ENCODE peak calls at places on chromosomes 12 and 14, in seven cellular contexts. One of them, this sample, is unnamed.

GRCh38 chr14:59081680-59082079 is 106.8 kb upstream of the DAAM1 start:
- DNase-seq in GM23248: no peak
- DNase-seq in SK-N-SH: no peak
- DNase-seq in neural progenitor cell: no peak
- DNase-seq in OCI-LY7: no peak
- DNase-seq in PC-3: no peak
- DNase-seq in HCT116: no peak
- DNase-seq in this sample: no peak

GRCh38 chr12:25875661-25876060 is 82.8 kb upstream of the RASSF8 start:
- DNase-seq in GM23248: peak; percentile 40
- DNase-seq in SK-N-SH: no peak
- DNase-seq in neural progenitor cell: no peak
- DNase-seq in OCI-LY7: no peak
- DNase-seq in PC-3: no peak
- DNase-seq in HCT116: no peak
- DNase-seq in this sample: no peak

GRCh38 chr12:46450279-46450748 is 77.7 kb upstream of the SLC38A2 start:
- DNase-seq in GM23248: no peak
- DNase-seq in SK-N-SH: no peak
- DNase-seq in neural progenitor cell: no peak
- DNase-seq in OCI-LY7: no peak
- DNase-seq in PC-3: peak; percentile 65
- DNase-seq in HCT116: no peak
- DNase-seq in this sample: no peak

GRCh38 chr12:101612162-101612916 is 17.6 kb downstream of the MYBPC1 start:
- DNase-seq in GM23248: no peak
- DNase-seq in SK-N-SH: no peak
- DNase-seq in neural progenitor cell: no peak
- DNase-seq in OCI-LY7: no peak
- DNase-seq in PC-3: no peak
- DNase-seq in HCT116: no peak
- DNase-seq in this sample: no peak

GRCh38 chr14:23326491-23327332 is 5.5 kb downstream of the PABPN1 start:
- DNase-seq in GM23248: no peak
- DNase-seq in SK-N-SH: no peak
- DNase-seq in neural progenitor cell: no peak
- DNase-seq in OCI-LY7: no peak
- DNase-seq in PC-3: no peak
- DNase-seq in HCT116: no peak
- DNase-seq in this sample: no peak

GRCh38 chr12:50195832-50196231 is 28.7 kb upstream of the CERS5 start:
- DNase-seq in GM23248: peak; percentile 63
- DNase-seq in SK-N-SH: no peak
- DNase-seq in neural progenitor cell: no peak
- DNase-seq in OCI-LY7: no peak
- DNase-seq in PC-3: peak; percentile 49
- DNase-seq in HCT116: no peak
- DNase-seq in this sample: no peak

GRCh38 chr12:105961821-105962671 is 176.7 kb downstream of the NUAK1 start:
- DNase-seq in GM23248: peak; percentile 49
- DNase-seq in SK-N-SH: no peak
- DNase-seq in neural progenitor cell: no peak
- DNase-seq in OCI-LY7: no peak
- DNase-seq in PC-3: no peak
- DNase-seq in HCT116: no peak
- DNase-seq in this sample: no peak

GRCh38 chr14:100783630-100784321 is 42.1 kb upstream of the MEG3 start:
- DNase-seq in GM23248: no peak
- DNase-seq in SK-N-SH: peak; percentile 84
- DNase-seq in neural progenitor cell: peak; percentile 88
- DNase-seq in OCI-LY7: no peak
- DNase-seq in PC-3: no peak
- DNase-seq in HCT116: no peak
- DNase-seq in this sample: no peak

GRCh38 chr12:119693006-119693405 is 25.1 kb downstream of the PRKAB1 start:
- DNase-seq in GM23248: peak; percentile 86
- DNase-seq in SK-N-SH: peak; percentile 58
- DNase-seq in neural progenitor cell: no peak
- DNase-seq in OCI-LY7: no peak
- DNase-seq in PC-3: peak; percentile 98
- DNase-seq in HCT116: no peak
- DNase-seq in this sample: peak; percentile 85

GRCh38 chr12:50231346-50231745 is 52.0 kb downstream of the LIMA1 start:
- DNase-seq in GM23248: no peak
- DNase-seq in SK-N-SH: no peak
- DNase-seq in neural progenitor cell: no peak
- DNase-seq in OCI-LY7: no peak
- DNase-seq in PC-3: no peak
- DNase-seq in HCT116: no peak
- DNase-seq in this sample: no peak

GRCh38 chr14:74720526-74720925 is 7.6 kb downstream of the FCF1 start:
- DNase-seq in GM23248: peak; percentile 56
- DNase-seq in SK-N-SH: no peak
- DNase-seq in neural progenitor cell: no peak
- DNase-seq in OCI-LY7: no peak
- DNase-seq in PC-3: no peak
- DNase-seq in HCT116: no peak
- DNase-seq in this sample: no peak

GRCh38 chr12:132568826-132569480 is 41.4 kb downstream of the LRCOL1 start:
- DNase-seq in GM23248: no peak
- DNase-seq in SK-N-SH: no peak
- DNase-seq in neural progenitor cell: no peak
- DNase-seq in OCI-LY7: no peak
- DNase-seq in PC-3: no peak
- DNase-seq in HCT116: no peak
- DNase-seq in this sample: no peak

GRCh38 chr12:28750946-28751714 is 397.9 kb upstream of the FAR2 start:
- DNase-seq in GM23248: no peak
- DNase-seq in SK-N-SH: no peak
- DNase-seq in neural progenitor cell: no peak
- DNase-seq in OCI-LY7: no peak
- DNase-seq in PC-3: no peak
- DNase-seq in HCT116: no peak
- DNase-seq in this sample: no peak

GRCh38 chr12:58841058-58841798 is 79.1 kb downstream of the LRIG3 start:
- DNase-seq in GM23248: no peak
- DNase-seq in SK-N-SH: no peak
- DNase-seq in neural progenitor cell: peak; percentile 43
- DNase-seq in OCI-LY7: no peak
- DNase-seq in PC-3: no peak
- DNase-seq in HCT116: no peak
- DNase-seq in this sample: no peak

GRCh38 chr12:120849765-120850164 is 54.4 kb downstream of the SPPL3 start:
- DNase-seq in GM23248: peak; percentile 33
- DNase-seq in SK-N-SH: no peak
- DNase-seq in neural progenitor cell: no peak
- DNase-seq in OCI-LY7: no peak
- DNase-seq in PC-3: peak; percentile 86
- DNase-seq in HCT116: no peak
- DNase-seq in this sample: peak; percentile 32

GRCh38 chr14:98181768-98182167 is 1090.2 kb downstream of the BCL11B start:
- DNase-seq in GM23248: no peak
- DNase-seq in SK-N-SH: no peak
- DNase-seq in neural progenitor cell: no peak
- DNase-seq in OCI-LY7: no peak
- DNase-seq in PC-3: no peak
- DNase-seq in HCT116: no peak
- DNase-seq in this sample: no peak

GRCh38 chr12:114681149-114681849 is 2.7 kb downstream of the TBX3 start:
- DNase-seq in GM23248: peak; percentile 80
- DNase-seq in SK-N-SH: no peak
- DNase-seq in neural progenitor cell: no peak
- DNase-seq in OCI-LY7: no peak
- DNase-seq in PC-3: peak; percentile 55
- DNase-seq in HCT116: no peak
- DNase-seq in this sample: no peak

GRCh38 chr14:58969951-58970751 is 218.3 kb upstream of the DAAM1 start:
- DNase-seq in GM23248: no peak
- DNase-seq in SK-N-SH: no peak
- DNase-seq in neural progenitor cell: peak; percentile 28
- DNase-seq in OCI-LY7: no peak
- DNase-seq in PC-3: no peak
- DNase-seq in HCT116: no peak
- DNase-seq in this sample: no peak

GRCh38 chr12:10122689-10123088 is 7.3 kb downstream of the CLEC7A start:
- DNase-seq in GM23248: no peak
- DNase-seq in SK-N-SH: no peak
- DNase-seq in neural progenitor cell: no peak
- DNase-seq in OCI-LY7: no peak
- DNase-seq in PC-3: no peak
- DNase-seq in HCT116: no peak
- DNase-seq in this sample: no peak

GRCh38 chr14:69260979-69261605 is 1.1 kb downstream of the GALNT16 start:
- DNase-seq in GM23248: peak; percentile 25
- DNase-seq in SK-N-SH: peak; percentile 91
- DNase-seq in neural progenitor cell: peak; percentile 79
- DNase-seq in OCI-LY7: peak; percentile 55
- DNase-seq in PC-3: peak; percentile 37
- DNase-seq in HCT116: no peak
- DNase-seq in this sample: peak; percentile 76

GRCh38 chr12:72869025-72869424 is 596.9 kb downstream of the TRHDE start:
- DNase-seq in GM23248: no peak
- DNase-seq in SK-N-SH: no peak
- DNase-seq in neural progenitor cell: no peak
- DNase-seq in OCI-LY7: no peak
- DNase-seq in PC-3: peak; percentile 4
- DNase-seq in HCT116: no peak
- DNase-seq in this sample: peak; percentile 5

GRCh38 chr12:72872986-72873385 is 600.8 kb downstream of the TRHDE start:
- DNase-seq in GM23248: no peak
- DNase-seq in SK-N-SH: no peak
- DNase-seq in neural progenitor cell: no peak
- DNase-seq in OCI-LY7: no peak
- DNase-seq in PC-3: no peak
- DNase-seq in HCT116: no peak
- DNase-seq in this sample: no peak

GRCh38 chr12:72876092-72876491 is 603.9 kb downstream of the TRHDE start:
- DNase-seq in GM23248: no peak
- DNase-seq in SK-N-SH: no peak
- DNase-seq in neural progenitor cell: no peak
- DNase-seq in OCI-LY7: no peak
- DNase-seq in PC-3: no peak
- DNase-seq in HCT116: no peak
- DNase-seq in this sample: no peak

DNA sequence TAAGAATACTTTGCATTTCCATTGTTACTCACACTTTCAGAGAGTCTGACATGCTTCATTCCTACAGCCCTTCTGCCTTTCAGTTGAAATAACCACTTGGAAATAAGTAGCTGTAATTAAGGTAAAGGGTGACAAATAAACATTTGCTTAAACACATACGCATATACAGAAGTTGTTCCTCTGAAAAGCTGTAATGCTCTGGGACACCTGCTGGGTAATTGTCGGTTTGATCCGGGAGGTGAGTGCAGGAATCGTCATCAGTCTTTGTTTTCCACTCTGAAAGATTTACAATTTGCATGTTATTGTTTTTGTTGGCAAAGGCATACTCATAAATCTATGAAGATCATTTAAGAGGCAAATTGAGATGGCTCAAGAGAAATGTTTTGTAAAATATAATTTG is 600.3 kb downstream of the TRHDE start:
- DNase-seq in GM23248: no peak
- DNase-seq in SK-N-SH: no peak
- DNase-seq in neural progenitor cell: peak; percentile 36
- DNase-seq in OCI-LY7: no peak
- DNase-seq in PC-3: no peak
- DNase-seq in HCT116: no peak
- DNase-seq in this sample: no peak
- TF ChIP-seq EZH2phosphoT487 in GM23248: no peak
- TF ChIP-seq EZH2phosphoT487 in SK-N-SH: no peak
- TF ChIP-seq EZH2phosphoT487 in neural progenitor cell: no peak
- TF ChIP-seq EZH2phosphoT487 in OCI-LY7: no peak
- TF ChIP-seq EZH2phosphoT487 in PC-3: no peak
- TF ChIP-seq EZH2phosphoT487 in HCT116: no peak
- TF ChIP-seq EZH2phosphoT487 in this sample: no peak

DNA sequence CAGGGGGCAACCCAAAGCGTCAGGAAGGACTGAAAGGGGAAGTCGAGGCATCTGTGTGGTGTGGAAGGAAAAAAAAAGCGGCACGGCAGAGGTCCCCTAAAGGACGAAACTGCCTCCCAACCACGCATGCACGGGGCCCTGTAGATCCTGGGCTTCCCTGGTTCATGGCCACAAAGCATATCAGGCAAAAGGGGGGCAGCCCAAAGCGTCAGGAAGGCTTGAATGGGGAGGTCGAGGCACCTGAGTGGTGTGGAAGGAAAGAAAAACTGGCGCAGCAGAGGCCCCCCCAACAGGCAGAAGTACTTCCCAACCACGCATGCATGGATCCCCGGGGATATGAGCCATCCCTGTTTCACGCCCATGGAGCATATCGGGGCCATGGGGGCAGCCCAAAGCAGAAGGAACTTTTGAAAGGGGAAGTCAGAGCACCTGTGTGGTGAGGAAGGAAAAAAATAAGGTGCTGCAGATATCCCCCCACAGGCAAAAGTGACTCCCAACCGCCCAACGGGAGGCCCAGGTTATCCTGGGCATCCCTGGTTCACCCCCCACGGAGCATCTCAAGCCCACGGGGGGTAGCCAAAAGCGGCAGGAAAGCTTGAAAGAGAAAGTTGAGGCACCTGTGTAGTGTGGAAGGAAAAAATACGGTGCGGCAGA is 581.2 kb downstream of the ALG10 start:
- DNase-seq in GM23248: no peak
- DNase-seq in SK-N-SH: peak; percentile 0
- DNase-seq in neural progenitor cell: no peak
- DNase-seq in OCI-LY7: no peak
- DNase-seq in PC-3: no peak
- DNase-seq in HCT116: no peak
- DNase-seq in this sample: no peak
- H3K9me3 ChIP-seq in GM23248: no peaks in the 10 kb centered on the region
- H3K9me3 ChIP-seq in SK-N-SH: no peaks in the 10 kb centered on the region
- H3K9me3 ChIP-seq in neural progenitor cell: no peaks in the 10 kb centered on the region
- H3K9me3 ChIP-seq in OCI-LY7: no peaks in the 10 kb centered on the region
- H3K9me3 ChIP-seq in PC-3: no peaks in the 10 kb centered on the region
- H3K9me3 ChIP-seq in HCT116: no peaks in the 10 kb centered on the region
- H3K9me3 ChIP-seq in this sample: no peaks in the 10 kb centered on the region

DNA sequence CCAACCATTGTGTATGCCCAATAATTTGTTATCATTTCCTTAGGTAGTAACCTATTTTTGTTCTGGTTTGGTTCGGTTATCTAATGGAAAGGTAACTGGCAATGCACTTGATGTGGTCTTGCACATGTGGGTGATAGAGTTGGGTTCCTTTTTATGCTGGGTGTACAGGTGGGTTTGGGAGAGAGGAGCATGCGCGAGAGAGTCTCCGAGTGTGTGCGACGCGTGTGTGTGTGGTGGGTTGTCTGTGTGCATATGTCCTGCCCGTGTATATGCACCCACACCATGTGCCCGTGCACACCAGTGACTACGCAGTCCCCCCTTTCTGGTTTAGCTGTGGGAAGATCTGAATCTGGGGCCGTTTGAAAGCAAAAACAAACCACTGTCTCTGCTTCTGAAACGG is 102.6 kb upstream of the FKBP4 start:
- DNase-seq in GM23248: no peak
- DNase-seq in SK-N-SH: no peak
- DNase-seq in neural progenitor cell: no peak
- DNase-seq in OCI-LY7: no peak
- DNase-seq in PC-3: no peak
- DNase-seq in HCT116: no peak
- DNase-seq in this sample: no peak
- H3K4me2 ChIP-seq in GM23248: no peak overlapping the region
- H3K4me2 ChIP-seq in SK-N-SH: no peak overlapping the region
- H3K4me2 ChIP-seq in neural progenitor cell: peak overlapping the region; percentile 96
- H3K4me2 ChIP-seq in OCI-LY7: peak overlapping the region; percentile 54
- H3K4me2 ChIP-seq in PC-3: no peak overlapping the region
- H3K4me2 ChIP-seq in HCT116: peak overlapping the region; percentile 85
- H3K4me2 ChIP-seq in this sample: peak overlapping the region; percentile 96

GRCh38 chr12:75480469-75480949 is at the start of gene GLIPR1:
- DNase-seq in GM23248: peak; percentile 99
- DNase-seq in SK-N-SH: peak; percentile 2
- DNase-seq in neural progenitor cell: peak; percentile 4
- DNase-seq in OCI-LY7: peak; percentile 56
- DNase-seq in PC-3: peak; percentile 95
- DNase-seq in HCT116: no peak
- DNase-seq in this sample: peak; percentile 64
- TF ChIP-seq EZH2phosphoT487 in GM23248: no peak
- TF ChIP-seq EZH2phosphoT487 in SK-N-SH: no peak
- TF ChIP-seq EZH2phosphoT487 in neural progenitor cell: no peak
- TF ChIP-seq EZH2phosphoT487 in OCI-LY7: no peak
- TF ChIP-seq EZH2phosphoT487 in PC-3: no peak
- TF ChIP-seq EZH2phosphoT487 in HCT116: no peak
- TF ChIP-seq EZH2phosphoT487 in this sample: no peak

This sample was measured in hepatocyte.